ENCODE peak calls at places on chromosomes 3 and 15, in five cellular contexts. Y, C, S, U and O are unnamed samples.

GRCh38 chr3:44359146-44359751 is 20.7 kb downstream of the TCAIM start:
- DNase-seq in Y (no peak), C (no peak), S (no peak), U (peak; percentile 40), O (no peak)

GRCh38 chr3:123338021-123338619 is 110.8 kb downstream of the ADCY5 start:
- DNase-seq in Y (no peak), C (no peak), S (peak; percentile 19), U (no peak), O (no peak)

GRCh38 chr3:134299185-134299887 is 48.7 kb upstream of the RYK start:
- DNase-seq in Y (peak; percentile 53), C (peak; percentile 59), S (no peak), U (no peak), O (no peak)

GRCh38 chr3:123068227-123069020 is 1.6 kb downstream of the PDIA5 start:
- DNase-seq in Y (no peak), C (no peak), S (no peak), U (no peak), O (no peak)

GRCh38 chr3:141057951-141058800 is 7.0 kb downstream of the SPSB4 start:
- DNase-seq in Y (no peak), C (no peak), S (no peak), U (no peak), O (no peak)

GRCh38 chr15:90225504-90226234 is 8.1 kb downstream of the CIB1 start:
- DNase-seq in Y (no peak), C (no peak), S (peak; percentile 18), U (no peak), O (no peak)

GRCh38 chr3:124916837-124917409 is 17.6 kb downstream of the MUC13 start:
- DNase-seq in Y (no peak), C (no peak), S (no peak), U (no peak), O (no peak)

GRCh38 chr3:9727041-9727595 is 4.4 kb upstream of the BRPF1 start:
- DNase-seq in Y (no peak), C (peak; percentile 21), S (no peak), U (no peak), O (no peak)

GRCh38 chr15:66703540-66703941 is 1.5 kb downstream of the SMAD6 start:
- DNase-seq in Y (peak; percentile 55), C (peak; percentile 48), S (peak; percentile 11), U (no peak), O (no peak)

GRCh38 chr3:174295336-174295735 is 563.8 kb upstream of the NAALADL2 start:
- DNase-seq in Y (peak; percentile 8), C (no peak), S (no peak), U (no peak), O (no peak)

GRCh38 chr3:128448491-128448890 is 18.2 kb downstream of the DNAJB8 start:
- DNase-seq in Y (no peak), C (no peak), S (no peak), U (no peak), O (no peak)

GRCh38 chr3:66000506-66000905 is 38.2 kb downstream of the MAGI1 start:
- DNase-seq in Y (no peak), C (no peak), S (no peak), U (no peak), O (no peak)

GRCh38 chr15:56215769-56216168 is 27.9 kb downstream of the RFX7 start:
- DNase-seq in Y (peak; percentile 88), C (peak; percentile 78), S (peak; percentile 4), U (no peak), O (no peak)

GRCh38 chr3:100865442-100865841 is 127.8 kb downstream of the ABI3BP start:
- DNase-seq in Y (peak; percentile 10), C (peak; percentile 42), S (no peak), U (peak; percentile 51), O (no peak)

GRCh38 chr3:165459924-165460540 is 263.8 kb upstream of the SLITRK3 start:
- DNase-seq in Y (no peak), C (no peak), S (no peak), U (no peak), O (no peak)

GRCh38 chr15:73244333-73244732 is 124.4 kb downstream of the HCN4 start:
- DNase-seq in Y (no peak), C (no peak), S (no peak), U (no peak), O (no peak)